ENCODE peak calls at places on chromosome 3, in five cellular contexts. O, A, T, I and W are unnamed samples.

GRCh38 chr3:136194409-136195257 is 1.5 kb downstream of the MSL2 start:
- DNase-seq in O (peak), A (peak), T (no peak), I (no peak), W (no peak)

GRCh38 chr3:61848885-61849284 is 287.5 kb downstream of the PTPRG start:
- DNase-seq in O (no peak), A (peak), T (no peak), I (peak), W (peak)

GRCh38 chr3:115512565-115513410 is 110.5 kb upstream of the GAP43 start:
- DNase-seq in O (peak), A (peak), T (no peak), I (peak), W (peak)

GRCh38 chr3:22360977-22361376 is 610.0 kb upstream of the ZNF385D start:
- DNase-seq in O (no peak), A (peak), T (no peak), I (no peak), W (peak)

GRCh38 chr3:88076712-88077111 is 17.7 kb downstream of the ZNF654 start:
- DNase-seq in O (no peak), A (no peak), T (no peak), I (no peak), W (no peak)

GRCh38 chr3:38168151-38168987 is 3.0 kb downstream of the OXSR1 start:
- DNase-seq in O (no peak), A (peak), T (no peak), I (no peak), W (peak)

GRCh38 chr3:38031022-38031994 is 1.9 kb upstream of the PLCD1 start:
- DNase-seq in O (no peak), A (peak), T (no peak), I (no peak), W (no peak)

GRCh38 chr3:26921054-26921453 is 298.5 kb downstream of the LRRC3B start:
- DNase-seq in O (no peak), A (no peak), T (no peak), I (no peak), W (no peak)

GRCh38 chr3:163368168-163368567 is 1710.1 kb downstream of the SI start:
- DNase-seq in O (no peak), A (peak), T (no peak), I (no peak), W (no peak)

GRCh38 chr3:50529996-50530706 is 26.7 kb upstream of the CACNA2D2 start:
- DNase-seq in O (no peak), A (no peak), T (no peak), I (no peak), W (no peak)

GRCh38 chr3:69354948-69355347 is 30.9 kb downstream of the FRMD4B start:
- DNase-seq in O (no peak), A (no peak), T (no peak), I (no peak), W (peak)

GRCh38 chr3:169453256-169454059 is 210.1 kb downstream of the MECOM start:
- DNase-seq in O (no peak), A (no peak), T (no peak), I (no peak), W (no peak)

GRCh38 chr3:64214002-64214696 is 11.1 kb downstream of the PRICKLE2 start:
- DNase-seq in O (no peak), A (peak), T (no peak), I (peak), W (peak)

GRCh38 chr3:195084746-195085145 is 186.2 kb downstream of the XXYLT1 start:
- DNase-seq in O (no peak), A (no peak), T (no peak), I (no peak), W (no peak)

GRCh38 chr3:59850352-59850870 is 800.6 kb upstream of the CFAP20DC start:
- DNase-seq in O (no peak), A (no peak), T (no peak), I (no peak), W (no peak)

GRCh38 chr3:67489816-67490215 is 164.6 kb downstream of the SUCLG2 start:
- DNase-seq in O (no peak), A (peak), T (no peak), I (no peak), W (peak)

GRCh38 chr3:127796045-127796720 is 26.1 kb downstream of the MGLL start:
- DNase-seq in O (no peak), A (no peak), T (no peak), I (no peak), W (no peak)

GRCh38 chr3:98556164-98557130 is 24.7 kb downstream of the GPR15 start:
- DNase-seq in O (no peak), A (no peak), T (peak), I (no peak), W (peak)

GRCh38 chr3:169171739-169172138 is 491.8 kb downstream of the MECOM start:
- DNase-seq in O (no peak), A (peak), T (no peak), I (no peak), W (no peak)

GRCh38 chr3:86554346-86554745 is 436.6 kb downstream of the VGLL3 start:
- DNase-seq in O (no peak), A (no peak), T (no peak), I (no peak), W (no peak)

GRCh38 chr3:188051801-188052228 is 102.1 kb upstream of the LPP start:
- DNase-seq in O (no peak), A (peak), T (no peak), I (no peak), W (peak)

GRCh38 chr3:126968995-126969385 is 13.9 kb upstream of the PLXNA1 start:
- DNase-seq in O (no peak), A (no peak), T (no peak), I (no peak), W (no peak)

GRCh38 chr3:113405180-113405579 is 36.1 kb downstream of the CFAP44 start:
- DNase-seq in O (no peak), A (peak), T (no peak), I (no peak), W (peak)

GRCh38 chr3:114155370-114155821 is 23.5 kb downstream of the DRD3 start:
- DNase-seq in O (peak), A (peak), T (no peak), I (no peak), W (no peak)

GRCh38 chr3:30613135-30613825 is 6.9 kb downstream of the TGFBR2 start:
- DNase-seq in O (no peak), A (no peak), T (no peak), I (no peak), W (no peak)

GRCh38 chr3:30612422-30613134 is 6.2 kb downstream of the TGFBR2 start:
- DNase-seq in O (no peak), A (no peak), T (no peak), I (no peak), W (no peak)

GRCh38 chr3:30611613-30612421 is 5.4 kb downstream of the TGFBR2 start:
- DNase-seq in O (no peak), A (peak), T (no peak), I (no peak), W (peak)

GRCh38 chr3:30609930-30610701 is 3.7 kb downstream of the TGFBR2 start:
- DNase-seq in O (no peak), A (no peak), T (no peak), I (no peak), W (no peak)

DNA sequence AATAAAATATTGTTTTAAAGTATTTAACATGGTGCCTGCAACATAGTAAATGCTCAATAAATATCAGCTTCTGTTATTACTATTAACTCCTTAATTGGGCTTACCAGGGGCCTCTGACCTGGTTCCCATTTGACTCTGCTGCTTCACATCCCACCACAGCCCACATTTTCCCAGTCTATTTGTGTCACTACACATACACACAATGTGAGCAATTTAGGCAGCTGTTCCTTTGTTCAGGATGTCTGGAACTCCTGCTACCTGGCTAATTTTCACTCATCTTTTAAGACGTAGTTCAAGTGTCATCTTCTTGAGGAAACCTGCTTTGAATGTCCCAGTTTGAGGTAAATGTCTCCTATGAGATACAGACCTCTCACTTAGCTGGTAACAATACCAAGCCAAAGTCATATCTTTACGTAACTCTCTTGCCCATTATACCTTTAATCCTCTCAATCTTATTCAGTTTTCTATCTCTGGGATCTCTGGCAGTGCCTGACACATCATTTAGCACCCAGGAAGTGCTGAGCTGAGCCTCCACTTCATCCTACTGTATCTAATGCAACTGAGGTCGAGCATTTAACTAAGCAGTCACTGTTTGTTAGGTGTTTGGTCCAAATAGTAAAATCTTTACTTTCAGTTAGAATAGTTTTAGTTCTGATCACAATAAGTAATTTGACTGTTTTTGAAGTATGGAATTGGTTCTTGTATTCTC is 4.5 kb downstream of the TGFBR2 start:
- DNase-seq in O (no peak), A (no peak), T (no peak), I (no peak), W (no peak)
- H3K4me3 ChIP-seq in O (no peak), A (peak), T (no peak), I (no peak), W (no peak)

GRCh38 chr3:16270855-16271254 is 5.8 kb downstream of the OXNAD1 start:
- DNase-seq in O (no peak), A (no peak), T (no peak), I (no peak), W (no peak)

GRCh38 chr3:16265455-16265786 is 409 bp downstream of the OXNAD1 start:
- DNase-seq in O (no peak), A (no peak), T (no peak), I (no peak), W (no peak)

GRCh38 chr3:16264708-16265454 is at the start of the genes DPH3 and OXNAD1:
- DNase-seq in O (peak), A (peak), T (peak), I (peak), W (peak)

GRCh38 chr3:16264174-16264707 is 502 bp downstream of the DPH3 start:
- DNase-seq in O (no peak), A (no peak), T (no peak), I (no peak), W (peak)

GRCh38 chr3:16266714-16267113 is 1.7 kb downstream of the OXNAD1 start:
- DNase-seq in O (no peak), A (no peak), T (no peak), I (no peak), W (no peak)
- H3K4me3 ChIP-seq in O (peak), A (no peak), T (no peak), I (no peak), W (no peak)

DNA sequence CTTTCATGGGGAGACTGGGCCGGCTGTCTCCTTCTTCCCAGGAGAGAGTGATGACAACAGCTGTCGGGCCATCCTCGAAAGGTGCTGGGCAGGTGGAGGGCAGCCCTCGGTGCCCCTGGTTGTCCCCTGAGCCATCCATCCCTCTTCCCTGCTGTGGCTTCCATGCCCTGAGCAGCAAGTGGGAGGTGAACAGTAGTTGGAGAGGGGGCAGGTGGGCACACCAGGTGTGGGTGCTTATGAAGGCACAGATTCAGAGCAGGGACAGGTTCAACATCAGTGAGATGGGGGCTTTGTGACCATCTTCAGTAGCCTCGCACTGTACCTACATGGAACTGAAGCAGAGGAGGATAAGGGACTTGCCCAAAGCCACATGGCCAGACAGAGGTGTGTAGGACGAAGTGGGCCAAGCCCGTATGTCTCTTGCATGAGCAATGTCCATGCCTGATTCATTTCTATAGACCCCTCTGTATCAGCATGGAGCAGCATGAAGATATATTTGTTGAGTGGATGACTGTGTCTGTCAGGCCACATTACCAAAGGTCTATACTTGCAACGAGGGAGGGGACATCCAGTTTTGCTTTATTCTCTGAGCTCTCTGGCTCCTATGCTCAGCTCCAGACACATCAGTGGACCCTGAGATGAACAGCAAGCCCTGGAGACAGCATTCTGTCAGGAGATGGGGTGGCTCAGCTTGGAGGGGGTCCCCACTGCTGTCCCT is 107.8 kb downstream of the FBLN2 start:
- DNase-seq in O (no peak), A (no peak), T (no peak), I (no peak), W (no peak)
- H3K4me3 ChIP-seq in O (no peak), A (no peak), T (no peak), I (no peak), W (no peak)

GRCh38 chr3:48623851-48624547 is 2.4 kb upstream of the TMEM89 start:
- DNase-seq in O (no peak), A (no peak), T (no peak), I (no peak), W (no peak)
- H3K4me3 ChIP-seq in O (no peak), A (no peak), T (no peak), I (no peak), W (no peak)